ENCODE peak calls at places on chromosomes 11 and 22, in four cellular contexts. P, S, V and B are unnamed samples.

GRCh38 chr11:61626580-61627380 is 45.9 kb upstream of the SYT7 start:
- DNase-seq in P (no peak), S (no peak), V (peak; percentile 76), B (no peak)

GRCh38 chr11:94823127-94823732 is 55.1 kb downstream of the AMOTL1 start:
- DNase-seq in P (no peak), S (no peak), V (no peak), B (no peak)

GRCh38 chr11:1770528-1770927 is 6.8 kb upstream of the CTSD start:
- DNase-seq in P (no peak), S (no peak), V (peak; percentile 3), B (no peak)

GRCh38 chr11:32332990-32333334 is 102.4 kb downstream of the WT1 start:
- DNase-seq in P (no peak), S (no peak), V (no peak), B (no peak)

GRCh38 chr11:67044496-67044895 is 12.2 kb upstream of the RHOD start:
- DNase-seq in P (no peak), S (no peak), V (no peak), B (no peak)

GRCh38 chr22:37181681-37182080 is 6.4 kb downstream of the C1QTNF6 start:
- DNase-seq in P (no peak), S (no peak), V (no peak), B (no peak)

GRCh38 chr11:117851852-117852251 is 24.6 kb downstream of the FXYD6 start:
- DNase-seq in P (no peak), S (no peak), V (peak; percentile 70), B (no peak)

GRCh38 chr11:22690891-22691290 is 24.5 kb downstream of the GAS2 start:
- DNase-seq in P (no peak), S (no peak), V (no peak), B (no peak)

GRCh38 chr11:129723146-129723963 is 92.3 kb upstream of the TMEM45B start:
- DNase-seq in P (no peak), S (no peak), V (no peak), B (no peak)

GRCh38 chr11:44453213-44453612 is 112.2 kb upstream of the CD82 start:
- DNase-seq in P (no peak), S (no peak), V (no peak), B (no peak)

GRCh38 chr11:88171982-88172381 is 3.3 kb downstream of the RAB38 start:
- DNase-seq in P (no peak), S (no peak), V (no peak), B (no peak)

GRCh38 chr11:76838422-76839068 is 22.2 kb upstream of the ACER3 start:
- DNase-seq in P (no peak), S (no peak), V (peak; percentile 44), B (no peak)

GRCh38 chr11:65539401-65540289 is 14.8 kb downstream of the SCYL1 start:
- DNase-seq in P (no peak), S (no peak), V (no peak), B (no peak)

GRCh38 chr11:38156495-38157146 is 1558.6 kb upstream of the RAG2 start:
- DNase-seq in P (no peak), S (no peak), V (no peak), B (no peak)

GRCh38 chr11:46332568-46333128 is 14.6 kb upstream of the DGKZ start:
- DNase-seq in P (no peak), S (no peak), V (no peak), B (no peak)

GRCh38 chr11:91860661-91861060 is 364.0 kb upstream of the FAT3 start:
- DNase-seq in P (no peak), S (no peak), V (no peak), B (no peak)

GRCh38 chr22:36204641-36205032 is 3.0 kb upstream of the APOL4 start:
- DNase-seq in P (no peak), S (no peak), V (no peak), B (no peak)

GRCh38 chr11:12889243-12889642 is 119.9 kb upstream of the RASSF10 start:
- DNase-seq in P (peak; percentile 89), S (peak; percentile 87), V (peak; percentile 38), B (no peak)

GRCh38 chr22:19871845-19872778 is 17.4 kb upstream of the GNB1L start:
- DNase-seq in P (no peak), S (peak; percentile 57), V (no peak), B (no peak)

GRCh38 chr11:3867209-3868071 is 12.0 kb downstream of the STIM1 start:
- DNase-seq in P (peak; percentile 55), S (no peak), V (peak; percentile 80), B (peak; percentile 73)

GRCh38 chr22:23896523-23897186 is 2.5 kb downstream of the MIF start:
- DNase-seq in P (no peak), S (no peak), V (no peak), B (no peak)

GRCh38 chr11:12455938-12456337 is 78.6 kb downstream of the PARVA start:
- DNase-seq in P (peak; percentile 66), S (no peak), V (no peak), B (no peak)

GRCh38 chr11:117713676-117714075 is 83.3 kb downstream of the DSCAML1 start:
- DNase-seq in P (no peak), S (no peak), V (no peak), B (no peak)

GRCh38 chr22:27344546-27344945 is 457.0 kb downstream of the MN1 start:
- DNase-seq in P (no peak), S (no peak), V (no peak), B (no peak)

GRCh38 chr11:122750047-122750446 is 88.3 kb upstream of the CRTAM start:
- DNase-seq in P (no peak), S (no peak), V (no peak), B (no peak)

DNA sequence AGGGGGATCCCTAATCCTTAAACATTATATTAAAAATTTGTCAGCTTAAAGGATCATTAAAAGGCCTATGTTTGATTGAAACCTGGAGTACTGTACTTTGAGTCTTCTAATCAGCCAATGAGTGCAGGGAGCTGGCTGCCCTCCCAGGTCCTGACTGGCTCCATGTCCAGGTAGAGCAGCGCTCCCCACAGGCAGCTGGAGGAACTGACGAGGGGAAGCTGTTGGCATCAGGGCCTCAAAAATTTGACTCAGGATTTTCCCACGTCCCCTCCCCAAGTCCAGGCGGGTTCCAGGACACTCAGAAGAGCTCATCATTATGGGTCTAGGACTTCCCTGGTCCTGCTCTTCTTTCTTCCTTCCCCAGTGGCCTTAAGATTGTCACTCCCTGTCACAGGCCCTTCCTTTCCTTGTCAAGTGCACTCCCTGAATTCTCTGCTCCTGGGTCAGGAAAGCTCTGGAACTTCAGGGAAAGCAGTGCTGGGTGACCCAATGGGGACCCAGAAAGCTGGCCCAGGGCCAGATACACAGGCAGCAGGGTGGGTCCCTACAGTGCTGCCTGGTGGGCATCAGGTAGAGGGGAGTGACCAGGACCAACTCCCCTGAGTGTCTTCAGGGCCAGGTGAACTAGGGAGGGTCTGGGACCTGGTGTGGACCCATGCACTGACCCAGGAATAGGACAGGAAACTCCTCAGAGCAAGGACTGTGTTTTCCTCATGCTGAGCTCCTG is 65.5 kb downstream of the GGTLC2 start:
- DNase-seq in P (no peak), S (peak; percentile 50), V (no peak), B (no peak)
- TF ChIP-seq CTCF in P (no peak), S (no peak), V (no peak), B (peak; percentile 44)

GRCh38 chr11:19598876-19599275 is 113.8 kb upstream of the NAV2 start:
- DNase-seq in P (no peak), S (no peak), V (no peak), B (no peak)

GRCh38 chr11:19597876-19598275 is 114.8 kb upstream of the NAV2 start:
- DNase-seq in P (no peak), S (peak; percentile 79), V (no peak), B (no peak)

GRCh38 chr11:19595840-19596751 is 116.5 kb upstream of the NAV2 start:
- DNase-seq in P (peak; percentile 91), S (peak; percentile 95), V (peak; percentile 48), B (no peak)

GRCh38 chr11:19597194-19597593 is 115.4 kb upstream of the NAV2 start:
- DNase-seq in P (peak; percentile 76), S (no peak), V (no peak), B (no peak)

DNA sequence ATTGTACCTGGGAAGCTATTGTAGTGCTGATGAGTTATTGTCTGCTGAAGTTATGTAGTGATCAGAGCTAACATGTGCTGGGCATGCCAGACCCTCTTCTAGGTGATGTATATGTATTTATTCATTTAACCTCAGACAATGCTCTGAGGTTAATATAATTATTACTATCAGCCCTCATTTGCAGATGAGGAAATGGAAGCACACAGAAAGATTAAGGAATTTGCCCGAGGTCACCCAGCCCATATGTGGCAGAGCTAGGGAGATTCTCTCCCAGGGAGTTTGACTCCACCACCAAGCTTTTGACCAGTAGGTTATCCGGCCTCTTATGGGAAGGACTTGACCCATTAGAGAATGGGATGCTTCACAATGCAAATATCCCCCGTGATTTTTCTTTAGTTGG is 114.2 kb upstream of the NAV2 start:
- DNase-seq in P (no peak), S (no peak), V (no peak), B (no peak)
- H3K4me3 ChIP-seq in P (no peak overlapping the region), S (peak overlapping the region; percentile 14), V (no peak overlapping the region), B (no peak overlapping the region)

GRCh38 chr22:40083794-40084193 is 89.0 kb downstream of the FAM83F start:
- DNase-seq in P (no peak), S (no peak), V (no peak), B (no peak)
- TF ChIP-seq CTCF in P (no peak), S (no peak), V (no peak), B (no peak)

DNA sequence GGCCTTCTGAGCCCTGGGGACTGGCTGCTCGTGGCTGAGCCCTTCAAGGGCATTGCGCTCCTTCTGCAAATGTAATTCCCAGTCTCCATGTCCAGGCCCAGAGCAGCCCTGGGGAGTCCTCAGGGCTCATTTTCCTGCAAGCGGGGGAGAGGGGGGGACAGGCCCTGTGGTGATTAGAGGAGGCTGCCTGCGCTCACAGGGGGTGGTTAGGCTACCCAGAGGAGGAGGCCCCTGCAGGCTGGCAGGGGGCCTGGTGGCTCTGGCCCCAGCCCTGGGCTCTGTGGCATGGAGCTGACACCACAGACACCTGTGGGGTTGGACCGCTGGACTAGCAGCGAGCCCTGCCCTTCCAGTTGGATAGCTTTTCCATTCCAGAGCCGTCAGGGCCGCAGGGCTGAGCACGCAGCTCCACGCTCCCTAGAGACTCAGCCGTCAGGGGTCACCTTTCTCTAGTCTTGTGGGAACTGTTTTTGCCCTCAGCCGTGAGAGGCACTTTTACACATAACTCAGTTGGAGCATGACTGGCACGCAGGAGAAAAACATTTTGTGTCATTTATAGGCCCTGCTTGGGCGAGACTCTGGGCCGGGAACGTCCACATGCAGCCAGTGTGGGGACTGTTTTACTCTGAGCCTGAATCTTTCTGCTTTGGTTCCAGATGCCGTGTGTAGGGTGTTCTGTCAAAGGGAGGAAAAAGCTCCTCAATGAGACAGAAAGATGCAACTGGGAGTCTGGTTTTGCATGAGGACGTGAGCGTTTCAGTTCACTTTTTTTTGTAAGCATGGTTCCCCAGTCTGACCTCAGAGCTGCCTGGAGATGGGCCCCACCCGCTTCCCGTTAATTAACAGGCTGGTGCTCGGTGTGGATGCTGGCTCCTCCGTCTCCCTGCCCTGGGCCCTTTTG is 58.1 kb downstream of the LRP5 start:
- DNase-seq in P (peak; percentile 47), S (no peak), V (peak; percentile 39), B (peak; percentile 85)
- H3K4me3 ChIP-seq in P (no peak overlapping the region), S (no peak overlapping the region), V (no peak overlapping the region), B (no peak overlapping the region)